ENCODE peak calls at places on chromosomes 5 and 9, in nine cellular contexts. E is lower lobe of right lung, H is GM23338, T is right atrium auricular region, O is GM12865, F is AG04450, V is endothelial cell, X is cardiac muscle cell, W is heart left ventricle. K is an unnamed sample.

GRCh38 chr9:99803694-99804093 is 18.0 kb upstream of the NR4A3 start:
- DNase-seq in W (no peak), E (no peak), F (no peak), H (no peak), T (no peak), O (no peak), X (no peak), V (no peak), K (no peak)

GRCh38 chr9:135960328-135961276 is 571 bp downstream of the UBAC1 start:
- DNase-seq in O (no peak), E (no peak), F (no peak), V (peak), H (peak), W (no peak), T (no peak), X (peak), K (peak)

GRCh38 chr9:109171926-109172325 is 4.9 kb upstream of the FRRS1L start:
- DNase-seq in O (no peak), W (no peak), X (no peak), H (no peak), E (no peak), T (no peak), V (no peak), F (no peak), K (no peak)

GRCh38 chr5:135878156-135878620 is 17.5 kb downstream of the IL9 start:
- DNase-seq in O (no peak), T (no peak), E (no peak), X (no peak), F (no peak), V (no peak), W (no peak), H (no peak), K (no peak)

GRCh38 chr5:76403963-76404693 is 1.0 kb downstream of the IQGAP2 start:
- DNase-seq in H (peak), V (peak), O (peak), F (no peak), E (peak), X (peak), T (no peak), W (no peak), K (peak)

GRCh38 chr5:143806568-143806967 is 5.4 kb upstream of the HMHB1 start:
- DNase-seq in O (peak), E (no peak), H (no peak), W (no peak), F (no peak), X (no peak), V (no peak), T (no peak), K (no peak)

GRCh38 chr5:56112526-56113121 is 117.9 kb upstream of the IL6ST start:
- DNase-seq in W (no peak), H (no peak), F (no peak), E (no peak), X (no peak), T (no peak), O (no peak), V (no peak), K (no peak)

GRCh38 chr5:177351392-177352329 is at the start of gene LMAN2:
- DNase-seq in F (peak), T (peak), W (peak), H (peak), E (peak), X (peak), V (peak), O (peak), K (peak)

GRCh38 chr5:134554319-134555222 is 29.1 kb downstream of the JADE2 start:
- DNase-seq in H (peak), W (peak), F (peak), T (peak), V (no peak), O (peak), E (peak), X (no peak), K (no peak)

GRCh38 chr9:76200315-76200714 is 193.9 kb downstream of the RFK start:
- DNase-seq in F (no peak), O (no peak), H (no peak), T (no peak), X (no peak), W (no peak), V (no peak), E (no peak), K (no peak)

GRCh38 chr9:33106827-33107621 is 30.6 kb upstream of the SMU1 start:
- DNase-seq in V (no peak), X (no peak), O (no peak), H (peak), T (peak), W (peak), E (no peak), F (peak), K (no peak)

GRCh38 chr5:1552469-1553255 is 28.9 kb upstream of the LPCAT1 start:
- DNase-seq in V (no peak), X (no peak), O (no peak), W (no peak), E (no peak), T (peak), H (peak), F (no peak), K (no peak)

GRCh38 chr5:90962481-90962880 is 403.9 kb downstream of the ADGRV1 start:
- DNase-seq in O (no peak), T (no peak), E (no peak), H (no peak), X (no peak), W (no peak), F (no peak), V (no peak), K (no peak)

GRCh38 chr5:39208471-39208870 is 10.9 kb downstream of the FYB1 start:
- DNase-seq in O (no peak), F (no peak), W (no peak), V (no peak), E (no peak), H (no peak), X (no peak), T (no peak), K (no peak)

GRCh38 chr5:81420039-81420667 is 26.2 kb upstream of the ACOT12 start:
- DNase-seq in O (no peak), W (no peak), X (no peak), T (no peak), V (no peak), E (no peak), H (no peak), F (peak), K (no peak)

GRCh38 chr9:109010676-109011655 is 2.3 kb downstream of the CTNNAL1 start:
- DNase-seq in V (no peak), H (no peak), T (no peak), E (no peak), O (peak), W (no peak), X (no peak), F (peak), K (no peak)

GRCh38 chr5:72291601-72292000 is 28.4 kb downstream of the MRPS27 start:
- DNase-seq in F (no peak), E (no peak), T (no peak), O (peak), H (no peak), V (no peak), W (no peak), X (no peak), K (no peak)

GRCh38 chr5:151699071-151699901 is 12.6 kb upstream of the SPARC start:
- DNase-seq in H (no peak), W (peak), X (no peak), T (peak), F (peak), E (no peak), V (no peak), O (no peak), K (no peak)

GRCh38 chr5:90438100-90438499 is 28.5 kb upstream of the CETN3 start:
- DNase-seq in V (no peak), O (no peak), E (no peak), X (peak), W (no peak), H (no peak), F (no peak), T (no peak), K (no peak)

GRCh38 chr5:35902032-35902681 is 36.3 kb downstream of the CAPSL start:
- DNase-seq in W (no peak), T (no peak), F (no peak), V (no peak), O (peak), E (no peak), H (no peak), X (no peak), K (no peak)
- TF ChIP-seq CTCF in W (no peak), T (no peak), F (no peak), V (no peak), O (no peak), E (no peak), H (no peak), X (no peak), K (no peak)

GRCh38 chr5:16666861-16667481 is 50.2 kb upstream of the RETREG1 start:
- DNase-seq in O (no peak), H (peak), T (no peak), F (no peak), W (peak), E (no peak), V (no peak), X (peak), K (no peak)
- TF ChIP-seq CTCF in O (no peak), H (peak), T (peak), F (peak), W (peak), E (peak), V (peak), X (peak), K (peak)

GRCh38 chr9:121656941-121657340 is 5.5 kb downstream of the DAB2IP start:
- DNase-seq in V (no peak), O (no peak), T (no peak), F (no peak), H (no peak), E (no peak), W (no peak), X (no peak), K (no peak)

GRCh38 chr9:121660876-121661275 is 9.4 kb downstream of the DAB2IP start:
- DNase-seq in T (no peak), F (no peak), V (no peak), E (no peak), O (no peak), X (no peak), W (no peak), H (no peak), K (no peak)

GRCh38 chr9:121660367-121660766 is 8.9 kb downstream of the DAB2IP start:
- DNase-seq in H (no peak), O (no peak), V (no peak), F (no peak), E (no peak), X (no peak), W (no peak), T (no peak), K (no peak)

GRCh38 chr9:121658591-121658990 is 7.2 kb downstream of the DAB2IP start:
- DNase-seq in E (no peak), X (no peak), V (no peak), T (no peak), H (no peak), O (no peak), W (no peak), F (no peak), K (no peak)

DNA sequence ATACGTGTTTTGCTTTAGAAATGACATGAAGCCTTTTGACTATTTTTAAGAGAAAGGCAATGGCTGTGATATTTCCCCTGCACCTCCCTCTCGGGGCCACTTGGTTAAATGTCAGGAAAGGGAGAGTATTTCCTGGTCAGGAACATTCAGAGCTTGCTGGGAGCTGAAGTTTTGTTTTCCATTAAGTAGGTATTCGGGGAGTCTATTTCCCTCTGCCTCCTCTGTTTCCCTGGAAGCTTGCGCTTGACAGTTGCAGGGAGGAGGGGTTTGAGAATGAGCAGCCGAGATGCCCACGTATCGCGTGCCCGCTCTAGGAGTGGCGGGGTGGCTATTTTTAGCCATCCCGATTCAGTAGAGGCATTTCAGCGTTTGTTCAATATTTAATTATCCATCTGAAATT is 6.7 kb downstream of the DAB2IP start:
- DNase-seq in X (no peak), O (no peak), V (no peak), F (no peak), W (peak), T (no peak), E (no peak), H (no peak), K (no peak)
- TF ChIP-seq CTCF in X (no peak), O (no peak), V (no peak), F (no peak), W (no peak), T (no peak), E (no peak), H (no peak), K (no peak)

GRCh38 chr9:86613943-86614342 is 259.7 kb upstream of the TUT7 start:
- DNase-seq in E (no peak), T (no peak), O (no peak), V (no peak), X (no peak), F (no peak), H (no peak), W (no peak), K (no peak)

DNA sequence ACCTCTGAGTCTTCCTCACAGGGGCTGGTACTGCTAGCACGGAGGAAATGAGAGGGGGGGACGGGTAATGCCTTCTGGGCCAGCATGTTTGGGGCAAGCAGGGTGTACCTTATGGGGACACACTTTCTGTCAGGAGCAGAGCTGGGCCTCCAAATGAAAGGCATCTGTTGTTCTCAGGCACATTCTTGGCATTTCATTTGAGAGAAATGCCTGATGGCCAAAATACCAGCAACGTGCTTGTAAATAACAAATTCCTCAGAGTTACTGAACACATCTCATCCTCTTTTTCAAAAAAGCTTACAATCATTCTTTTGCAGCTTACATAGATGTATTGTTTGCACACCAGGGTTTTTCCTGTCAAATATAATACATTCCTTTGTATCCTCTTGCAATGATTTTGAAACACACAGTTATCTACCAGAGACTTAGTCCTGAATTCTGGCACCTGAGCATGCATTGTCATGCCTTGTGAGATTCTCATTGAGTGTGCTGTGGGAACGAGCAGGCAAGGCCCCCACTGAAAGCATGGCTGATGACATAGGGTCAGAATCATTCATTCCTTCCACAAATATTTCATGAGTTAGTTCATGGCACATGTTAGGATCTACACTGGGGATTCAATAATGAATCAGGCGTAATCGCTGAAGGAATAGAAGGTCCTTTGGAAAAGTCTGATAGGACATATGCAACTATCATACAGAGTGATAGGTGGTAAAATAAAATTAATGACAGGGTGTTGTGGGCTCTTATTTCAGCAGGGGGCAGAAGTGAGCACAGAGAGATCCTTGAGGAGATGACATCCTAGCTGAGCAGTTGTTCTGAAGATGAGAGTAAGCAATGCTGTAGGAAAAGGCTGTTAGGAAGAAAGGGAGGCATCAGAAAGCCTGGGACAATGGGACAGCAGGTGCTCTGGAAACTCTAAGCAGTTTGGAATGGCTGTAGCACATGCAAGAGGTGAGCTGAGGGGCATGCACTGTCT is 260.9 kb upstream of the TUT7 start:
- DNase-seq in W (no peak), F (peak), X (no peak), T (no peak), V (peak), E (no peak), H (peak), O (peak), K (no peak)
- TF ChIP-seq CTCF in W (peak), F (peak), X (peak), T (peak), V (peak), E (peak), H (peak), O (peak), K (peak)

GRCh38 chr9:20405086-20405485 is 217.2 kb downstream of the MLLT3 start:
- DNase-seq in X (no peak), H (no peak), E (no peak), F (no peak), V (no peak), O (no peak), W (no peak), T (no peak), K (no peak)

GRCh38 chr9:20406344-20406743 is 216.0 kb downstream of the MLLT3 start:
- DNase-seq in F (no peak), V (no peak), O (no peak), X (no peak), T (no peak), W (no peak), E (no peak), H (no peak), K (no peak)

GRCh38 chr9:20409321-20410092 is 212.8 kb downstream of the MLLT3 start:
- DNase-seq in V (no peak), X (no peak), F (no peak), T (no peak), W (no peak), O (no peak), E (no peak), H (no peak), K (no peak)

GRCh38 chr9:20408513-20408912 is 213.8 kb downstream of the MLLT3 start:
- DNase-seq in X (no peak), T (no peak), V (no peak), E (no peak), H (peak), O (no peak), W (no peak), F (no peak), K (no peak)

DNA sequence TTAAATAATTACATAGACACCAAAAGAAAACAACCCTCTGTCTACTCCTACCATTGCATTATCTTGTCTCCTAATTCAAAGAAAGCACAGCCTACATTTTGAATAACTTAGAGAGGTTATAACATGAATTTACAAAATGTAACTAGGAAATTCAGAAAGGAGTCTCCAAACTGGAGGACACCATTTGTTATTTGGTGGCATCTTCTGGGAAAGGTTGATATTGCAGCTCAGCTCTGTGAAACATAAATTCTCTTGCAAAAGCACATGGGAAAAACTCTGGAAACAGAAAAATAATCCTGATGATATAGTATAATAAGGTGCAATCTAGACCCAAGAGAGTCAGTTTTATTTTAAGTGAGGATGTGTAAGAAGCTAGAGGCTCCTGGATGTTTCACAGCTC is 215.3 kb downstream of the MLLT3 start:
- DNase-seq in O (no peak), T (no peak), H (no peak), X (no peak), E (no peak), V (no peak), W (no peak), F (no peak), K (no peak)
- TF ChIP-seq CTCF in O (no peak), T (no peak), H (peak), X (no peak), E (no peak), V (no peak), W (no peak), F (no peak), K (no peak)

GRCh38 chr9:121992571-121993212 is 100.4 kb downstream of the TTLL11 start:
- DNase-seq in E (peak), X (peak), T (peak), O (peak), V (peak), H (peak), W (peak), F (peak), K (peak)
- TF ChIP-seq CTCF in E (peak), X (peak), T (peak), O (peak), V (peak), H (peak), W (peak), F (peak), K (peak)

DNA sequence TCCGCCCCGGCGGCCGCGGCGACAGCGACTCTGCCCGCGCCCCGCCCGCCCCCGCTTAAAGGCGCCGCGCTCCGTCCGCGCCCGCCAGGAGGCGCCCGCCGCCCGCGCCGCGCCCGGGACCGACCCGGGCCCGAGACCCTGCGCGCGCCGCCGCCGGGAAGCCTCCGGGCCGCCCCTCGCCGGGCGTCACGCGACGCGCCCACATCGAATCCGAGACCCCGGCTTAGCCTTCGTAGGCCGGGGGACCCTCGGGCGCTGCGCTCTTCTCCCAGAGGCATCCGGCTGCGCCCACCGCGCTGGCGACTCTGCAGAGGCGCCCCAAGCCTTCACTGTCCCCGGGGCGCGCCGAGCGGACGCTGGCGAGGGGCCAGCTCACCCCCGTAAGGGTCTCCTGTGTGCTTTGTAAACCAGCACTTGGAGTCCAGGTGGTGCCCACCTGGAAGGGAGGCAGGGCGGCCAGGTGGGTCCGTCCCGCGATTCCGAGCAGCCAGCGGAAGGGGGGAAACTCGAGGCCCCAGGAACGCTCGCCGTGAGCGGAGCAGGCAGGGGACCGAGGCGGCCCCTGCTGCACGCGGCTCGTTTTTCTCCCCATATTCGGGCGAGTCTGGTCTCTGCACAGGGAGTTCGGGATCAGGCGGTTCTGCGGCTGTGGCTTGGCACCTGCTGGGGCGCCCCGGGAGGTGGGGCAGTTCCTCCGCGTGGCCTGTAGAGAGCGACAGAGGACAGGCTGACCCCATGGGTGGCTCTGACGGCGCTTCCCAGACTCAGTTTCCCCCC is 432 bp upstream of the ABCA2 start:
- DNase-seq in E (peak), V (peak), H (peak), T (no peak), F (no peak), O (peak), X (peak), W (peak), K (peak)
- TF ChIP-seq CTCF in E (peak), V (no peak), H (peak), T (no peak), F (peak), O (peak), X (peak), W (no peak), K (no peak)

K was measured in progenitor cell of endocrine pancreas.